ENCODE peak calls at places on chromosomes 1 and 21, in seven cellular contexts. J, E, K, V, B, M and I are unnamed samples. For H3K9me3, the result is how much of the 10 kb centered on the place peaks cover.

GRCh38 chr1:22507582-22507981 is 55.7 kb upstream of the EPHA8 start:
- DNase-seq in J (no peak), E (no peak), K (no peak), V (no peak), B (no peak), M (no peak), I (no peak)

GRCh38 chr1:189939967-189940366 is 537.7 kb downstream of the BRINP3 start:
- DNase-seq in J (no peak), E (no peak), K (no peak), V (no peak), B (no peak), M (no peak), I (no peak)

GRCh38 chr1:119771016-119771415 is 2.3 kb upstream of the HMGCS2 start:
- DNase-seq in J (no peak), E (no peak), K (no peak), V (no peak), B (no peak), M (no peak), I (no peak)

GRCh38 chr21:17784604-17785402 is 34.4 kb downstream of the C21orf91 start:
- DNase-seq in J (no peak), E (no peak), K (no peak), V (no peak), B (no peak), M (no peak), I (no peak)

GRCh38 chr1:94237291-94238226 is at the start of gene ARHGAP29:
- DNase-seq in J (peak), E (no peak), K (peak), V (peak), B (no peak), M (peak), I (peak)

GRCh38 chr1:226672217-226672838 is 66.8 kb downstream of the ITPKB start:
- DNase-seq in J (no peak), E (no peak), K (no peak), V (no peak), B (no peak), M (no peak), I (no peak)

GRCh38 chr1:235720544-235720943 is 71.0 kb upstream of the GNG4 start:
- DNase-seq in J (no peak), E (no peak), K (no peak), V (no peak), B (no peak), M (no peak), I (no peak)

GRCh38 chr1:39639333-39640130 is at the start of gene HEYL:
- DNase-seq in J (peak), E (no peak), K (peak), V (peak), B (peak), M (peak), I (peak)

GRCh38 chr1:111745670-111746613 is 6.7 kb upstream of the INKA2 start:
- DNase-seq in J (peak), E (no peak), K (no peak), V (no peak), B (no peak), M (no peak), I (no peak)

GRCh38 chr1:235180916-235181315 is 19.9 kb upstream of the RBM34 start:
- DNase-seq in J (no peak), E (no peak), K (no peak), V (no peak), B (no peak), M (no peak), I (no peak)

GRCh38 chr1:150126811-150127210 is 22.9 kb upstream of the PLEKHO1 start:
- DNase-seq in J (no peak), E (no peak), K (no peak), V (no peak), B (no peak), M (no peak), I (no peak)

GRCh38 chr1:63774617-63775417 is 1.0 kb downstream of the ROR1 start:
- DNase-seq in J (peak), E (no peak), K (peak), V (peak), B (no peak), M (peak), I (peak)

GRCh38 chr1:113388621-113389355 is 1.5 kb upstream of the MAGI3 start:
- DNase-seq in J (no peak), E (no peak), K (no peak), V (peak), B (no peak), M (no peak), I (peak)

GRCh38 chr1:23691499-23692307 is at the start of gene RPL11:
- DNase-seq in J (peak), E (peak), K (peak), V (peak), B (peak), M (peak), I (peak)

GRCh38 chr1:10387611-10388386 is 11.1 kb upstream of the PGD start:
- DNase-seq in J (no peak), E (peak), K (peak), V (peak), B (no peak), M (peak), I (peak)

GRCh38 chr1:196628838-196629237 is 20.6 kb upstream of the KCNT2 start:
- DNase-seq in J (no peak), E (no peak), K (no peak), V (no peak), B (no peak), M (no peak), I (no peak)

GRCh38 chr1:70208292-70208691 is 2.9 kb upstream of the LRRC40 start:
- DNase-seq in J (no peak), E (no peak), K (no peak), V (no peak), B (no peak), M (no peak), I (no peak)

GRCh38 chr1:186927884-186928283 is 99.1 kb downstream of the PLA2G4A start:
- DNase-seq in J (no peak), E (no peak), K (no peak), V (no peak), B (no peak), M (no peak), I (no peak)

GRCh38 chr1:38578444-38578951 is 281.1 kb downstream of the RRAGC start:
- DNase-seq in J (no peak), E (no peak), K (no peak), V (no peak), B (no peak), M (no peak), I (no peak)

GRCh38 chr1:92085727-92086126 is 5.6 kb downstream of the BTBD8 start:
- DNase-seq in J (no peak), E (no peak), K (no peak), V (no peak), B (no peak), M (no peak), I (no peak)

GRCh38 chr1:46342084-46342656 is 1.6 kb downstream of the NSUN4 start:
- DNase-seq in J (no peak), E (no peak), K (no peak), V (peak), B (no peak), M (no peak), I (no peak)

GRCh38 chr1:114154146-114154962 is 685 bp upstream of the SYT6 start:
- DNase-seq in J (no peak), E (no peak), K (no peak), V (no peak), B (no peak), M (no peak), I (no peak)

GRCh38 chr1:50894340-50894739 is 65.7 kb downstream of the FAF1 start:
- DNase-seq in J (no peak), E (no peak), K (no peak), V (no peak), B (no peak), M (no peak), I (no peak)

GRCh38 chr1:93137604-93138292 is 42.5 kb downstream of the TMED5 start:
- DNase-seq in J (no peak), E (no peak), K (no peak), V (no peak), B (no peak), M (no peak), I (no peak)

GRCh38 chr1:180249725-180250498 is 19.8 kb downstream of the LHX4 start:
- DNase-seq in J (no peak), E (no peak), K (peak), V (no peak), B (no peak), M (no peak), I (no peak)

GRCh38 chr1:246921481-246921880 is 10.3 kb downstream of the AHCTF1 start:
- DNase-seq in J (no peak), E (no peak), K (no peak), V (no peak), B (no peak), M (no peak), I (no peak)

GRCh38 chr1:85330206-85330605 is 53.8 kb upstream of the BCL10 start:
- DNase-seq in J (no peak), E (peak), K (no peak), V (no peak), B (no peak), M (no peak), I (no peak)

GRCh38 chr1:25503551-25504426 is 39.6 kb upstream of the LDLRAP1 start:
- DNase-seq in J (no peak), E (no peak), K (peak), V (peak), B (peak), M (peak), I (peak)

GRCh38 chr1:116409751-116410182 is 36.7 kb downstream of the ATP1A1 start:
- DNase-seq in J (no peak), E (no peak), K (no peak), V (no peak), B (no peak), M (no peak), I (no peak)

GRCh38 chr1:25037174-25038074 is 107.3 kb upstream of the RUNX3 start:
- DNase-seq in J (no peak), E (no peak), K (no peak), V (peak), B (peak), M (no peak), I (peak)

GRCh38 chr1:204130178-204130577 is 21.7 kb downstream of the ETNK2 start:
- DNase-seq in J (peak), E (no peak), K (no peak), V (no peak), B (no peak), M (no peak), I (no peak)

GRCh38 chr1:211735208-211736170 is 60.1 kb upstream of the NEK2 start:
- DNase-seq in J (no peak), E (peak), K (no peak), V (peak), B (no peak), M (peak), I (no peak)

GRCh38 chr1:27356628-27357280 is 10.0 kb downstream of the MAP3K6 start:
- DNase-seq in J (no peak), E (no peak), K (no peak), V (no peak), B (no peak), M (no peak), I (no peak)

GRCh38 chr21:45843426-45843825 is 138.1 kb upstream of the COL6A1 start:
- DNase-seq in J (no peak), E (no peak), K (no peak), V (no peak), B (no peak), M (no peak), I (no peak)

GRCh38 chr1:64107587-64107986 is 95.8 kb upstream of the UBE2U start:
- DNase-seq in J (no peak), E (no peak), K (no peak), V (no peak), B (no peak), M (no peak), I (no peak)

GRCh38 chr1:114021665-114022099 is 42.4 kb downstream of the OLFML3 start:
- DNase-seq in J (no peak), E (no peak), K (no peak), V (no peak), B (no peak), M (no peak), I (no peak)

GRCh38 chr1:3262681-3263286 is 191.7 kb upstream of the ARHGEF16 start:
- DNase-seq in J (no peak), E (no peak), K (no peak), V (no peak), B (no peak), M (no peak), I (no peak)
- H3K9me3 ChIP-seq in J (under half), E (under half), K (under half), V (under half), B (under half), M (under half), I (under half)

DNA sequence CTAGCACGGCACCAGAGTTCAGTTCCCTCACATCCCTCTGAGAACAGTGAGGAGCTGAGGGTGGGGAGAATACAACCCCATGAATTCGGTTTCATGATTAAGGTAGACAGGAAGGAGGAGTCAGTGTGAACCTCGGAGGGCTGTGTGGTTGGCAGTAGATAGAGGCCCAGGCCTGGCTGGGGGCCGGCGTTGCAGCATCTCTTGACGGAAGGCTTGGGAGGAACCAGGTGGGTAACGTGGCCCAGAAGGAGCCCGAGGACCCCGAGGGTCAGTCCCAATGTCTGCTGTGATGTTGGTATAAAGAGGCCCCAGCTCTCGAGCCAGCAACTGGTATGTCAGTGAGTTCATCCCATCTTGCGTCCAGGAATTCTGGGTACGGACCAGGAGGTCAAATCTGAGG is 5.5 kb downstream of the PPOX start:
- DNase-seq in J (no peak), E (no peak), K (no peak), V (no peak), B (no peak), M (peak), I (no peak)
- H3K27ac ChIP-seq in J (no peak), E (no peak), K (no peak), V (no peak), B (no peak), M (no peak), I (peak)

GRCh38 chr1:68812295-68812694 is 315.4 kb upstream of the DEPDC1 start:
- DNase-seq in J (no peak), E (no peak), K (no peak), V (no peak), B (no peak), M (no peak), I (no peak)
- H3K9me3 ChIP-seq in J (under half), E (under half), K (under half), V (under half), B (under half), M (under half), I (under half)

GRCh38 chr1:6175411-6175828 is 4.7 kb downstream of the CHD5 start:
- DNase-seq in J (no peak), E (no peak), K (no peak), V (no peak), B (no peak), M (no peak), I (no peak)

GRCh38 chr1:6177681-6178380 is 2.3 kb downstream of the CHD5 start:
- DNase-seq in J (no peak), E (no peak), K (no peak), V (no peak), B (no peak), M (no peak), I (no peak)

GRCh38 chr1:6176751-6177150 is 3.4 kb downstream of the CHD5 start:
- DNase-seq in J (no peak), E (no peak), K (no peak), V (no peak), B (no peak), M (no peak), I (no peak)

GRCh38 chr1:6172549-6172948 is 7.6 kb downstream of the CHD5 start:
- DNase-seq in J (no peak), E (no peak), K (no peak), V (no peak), B (no peak), M (no peak), I (no peak)

GRCh38 chr1:6174621-6175410 is 5.3 kb downstream of the CHD5 start:
- DNase-seq in J (no peak), E (no peak), K (no peak), V (no peak), B (no peak), M (no peak), I (no peak)
- H3K27ac ChIP-seq in J (no peak), E (no peak), K (no peak), V (no peak), B (no peak), M (no peak), I (no peak)